ENCODE peak calls at places on chromosomes 6 and 20, in seven cellular contexts. Y is AG09319; Q is caudate nucleus; J is glutamatergic neuron; S is Caki2; X is stimulated activated CD4-positive, alpha-beta T cell treated with anti-CD3 and anti-CD28 coated beads, TNF-alpha, amount 100 ng/mL, for 24 hours; N is kidney tubule cell. V is an unnamed sample.
A peak's percentile ranks its signal among the peaks of the same experiment; 100 is the strongest.

GRCh38 chr20:18180815-18181214 is 43.2 kb downstream of the KAT14 start:
- DNase-seq in Y (no peak), Q (no peak), J (no peak), S (peak; percentile 14), X (no peak), N (peak; percentile 47), V (no peak)

GRCh38 chr6:119426619-119427018 is 77.1 kb upstream of the MAN1A1 start:
- DNase-seq in Y (peak; percentile 15), Q (no peak), J (no peak), S (no peak), X (no peak), N (peak; percentile 12), V (no peak)

GRCh38 chr6:107539409-107539808 is 49.5 kb downstream of the SOBP start:
- DNase-seq in Y (no peak), Q (no peak), J (no peak), S (no peak), X (no peak), N (peak; percentile 59), V (no peak)

GRCh38 chr20:25038103-25038410 is 19.9 kb downstream of the ACSS1 start:
- DNase-seq in Y (no peak), Q (no peak), J (no peak), S (no peak), X (no peak), N (peak; percentile 67), V (no peak)

GRCh38 chr6:144131248-144131709 is 19.0 kb upstream of the STX11 start:
- DNase-seq in Y (no peak), Q (no peak), J (no peak), S (no peak), X (no peak), N (peak; percentile 48), V (no peak)

GRCh38 chr6:135170849-135171248 is 10.3 kb upstream of the MYB start:
- DNase-seq in Y (no peak), Q (no peak), J (no peak), S (no peak), X (no peak), N (no peak), V (no peak)

GRCh38 chr6:108361312-108361932 is 66.6 kb downstream of the AFG1L start:
- DNase-seq in Y (no peak), Q (no peak), J (no peak), S (no peak), X (no peak), N (peak; percentile 50), V (no peak)

GRCh38 chr6:12271594-12271993 is 18.6 kb upstream of the EDN1 start:
- DNase-seq in Y (no peak), Q (no peak), J (no peak), S (no peak), X (no peak), N (no peak), V (no peak)

GRCh38 chr20:52529856-52530255 is 338.3 kb upstream of the ZFP64 start:
- DNase-seq in Y (no peak), Q (no peak), J (no peak), S (peak; percentile 82), X (no peak), N (peak; percentile 73), V (no peak)

GRCh38 chr6:57207141-57207540 is 15.0 kb downstream of the RAB23 start:
- DNase-seq in Y (no peak), Q (no peak), J (no peak), S (peak; percentile 22), X (no peak), N (peak; percentile 48), V (no peak)

GRCh38 chr6:7540595-7540994 is 876 bp upstream of the DSP start:
- DNase-seq in Y (no peak), Q (no peak), J (no peak), S (no peak), X (no peak), N (peak; percentile 73), V (peak; percentile 55)

GRCh38 chr6:103995571-103995970 is 864.1 kb downstream of the HACE1 start:
- DNase-seq in Y (no peak), Q (no peak), J (no peak), S (no peak), X (no peak), N (no peak), V (no peak)

GRCh38 chr6:53926505-53926904 is 131.7 kb downstream of the LRRC1 start:
- DNase-seq in Y (no peak), Q (no peak), J (no peak), S (peak; percentile 31), X (no peak), N (peak; percentile 86), V (no peak)

GRCh38 chr20:4894981-4895381 is 106.3 kb downstream of the SLC23A2 start:
- DNase-seq in Y (no peak), Q (no peak), J (no peak), S (no peak), X (no peak), N (no peak), V (no peak)

GRCh38 chr6:63805808-63806572 is 170.4 kb downstream of the PHF3 start:
- DNase-seq in Y (peak; percentile 52), Q (no peak), J (no peak), S (peak; percentile 81), X (no peak), N (peak; percentile 96), V (no peak)

GRCh38 chr6:154257074-154257473 is 99.5 kb downstream of the IPCEF1 start:
- DNase-seq in Y (no peak), Q (peak; percentile 19), J (no peak), S (no peak), X (no peak), N (peak; percentile 25), V (no peak)

GRCh38 chr6:139777202-139777970 is 402.9 kb upstream of the CITED2 start:
- DNase-seq in Y (no peak), Q (no peak), J (peak; percentile 84), S (no peak), X (no peak), N (no peak), V (no peak)

GRCh38 chr6:143842468-143842901 is 653 bp upstream of the LTV1 start:
- DNase-seq in Y (no peak), Q (no peak), J (no peak), S (no peak), X (no peak), N (peak; percentile 50), V (no peak)

GRCh38 chr6:13105139-13105538 is 223.2 kb downstream of the TBC1D7 start:
- DNase-seq in Y (no peak), Q (no peak), J (no peak), S (no peak), X (no peak), N (no peak), V (no peak)

GRCh38 chr6:106113256-106113954 is 27.3 kb downstream of the PRDM1 start:
- DNase-seq in Y (no peak), Q (no peak), J (no peak), S (no peak), X (no peak), N (no peak), V (no peak)

GRCh38 chr20:3628502-3629314 is 34.5 kb downstream of the GFRA4 start:
- DNase-seq in Y (no peak), Q (no peak), J (no peak), S (no peak), X (no peak), N (no peak), V (no peak)

GRCh38 chr20:51338692-51339440 is 203.7 kb downstream of the NFATC2 start:
- DNase-seq in Y (no peak), Q (no peak), J (no peak), S (no peak), X (no peak), N (no peak), V (no peak)